ENCODE peak calls at places on chromosomes 16 and 17, in five cellular contexts. K, W, Y, Q and D are unnamed samples.

GRCh38 chr17:4436846-4437245 is 3.1 kb downstream of the SPNS3 start:
- DNase-seq in Y (no peak), Q (no peak), W (no peak), K (no peak), D (no peak)

GRCh38 chr17:50808888-50809287 is 26.5 kb upstream of the WFIKKN2 start:
- DNase-seq in Q (no peak), Y (no peak), W (no peak), K (no peak), D (no peak)

GRCh38 chr17:72560303-72561247 is 439.8 kb downstream of the SOX9 start:
- DNase-seq in Q (peak), K (peak), W (peak), Y (peak), D (peak)

GRCh38 chr17:32971171-32971570 is 20.5 kb upstream of the SPACA3 start:
- DNase-seq in W (no peak), K (peak), Q (no peak), Y (no peak), D (no peak)

GRCh38 chr16:64406661-64407267 is 715.1 kb downstream of the CDH11 start:
- DNase-seq in Q (no peak), Y (no peak), W (no peak), K (peak), D (peak)

GRCh38 chr16:9567674-9568073 is 476.2 kb downstream of the HAPSTR1 start:
- DNase-seq in Q (no peak), W (no peak), Y (no peak), K (no peak), D (no peak)

GRCh38 chr16:67767953-67768352 is 38.4 kb downstream of the RANBP10 start:
- DNase-seq in Y (no peak), K (peak), Q (no peak), W (peak), D (no peak)

GRCh38 chr16:9542165-9542755 is 450.8 kb downstream of the HAPSTR1 start:
- DNase-seq in Y (no peak), Q (no peak), K (no peak), W (no peak), D (no peak)

GRCh38 chr16:83233153-83233552 is 574.6 kb upstream of the HSBP1 start:
- DNase-seq in K (peak), Y (no peak), W (peak), Q (no peak), D (no peak)

GRCh38 chr17:1590031-1590746 is 27.6 kb upstream of the PITPNA start:
- DNase-seq in W (peak), Q (peak), Y (no peak), K (peak), D (peak)

GRCh38 chr16:490768-491167 is 36.7 kb upstream of the CAPN15 start:
- DNase-seq in Q (no peak), Y (no peak), K (no peak), W (no peak), D (no peak)

GRCh38 chr16:11586856-11587642 is at the start of gene LITAF:
- DNase-seq in Q (peak), K (peak), Y (peak), W (peak), D (peak)

GRCh38 chr17:28112199-28112995 is 69.9 kb downstream of the NLK start:
- DNase-seq in K (peak), Y (no peak), Q (no peak), W (peak), D (peak)

GRCh38 chr16:3980311-3981111 is 100.0 kb upstream of the CREBBP start:
- DNase-seq in Q (peak), Y (no peak), K (peak), W (peak), D (no peak)

GRCh38 chr17:81740395-81740961 is 28.4 kb downstream of the SLC25A10 start:
- DNase-seq in W (no peak), Y (no peak), Q (no peak), K (no peak), D (no peak)

GRCh38 chr16:31083081-31083480 is 5.7 kb downstream of the PRSS53 start:
- DNase-seq in K (no peak), Q (peak), Y (no peak), W (no peak), D (no peak)

GRCh38 chr16:3013491-3013951 is 798 bp downstream of the CLDN9 start:
- DNase-seq in Y (no peak), K (no peak), Q (peak), W (no peak), D (no peak)

GRCh38 chr17:59154335-59154720 is 658 bp downstream of the SKA2 start:
- DNase-seq in Y (peak), K (peak), Q (peak), W (peak), D (peak)

GRCh38 chr17:35286120-35286781 is 43.4 kb downstream of the SLFN5 start:
- DNase-seq in K (no peak), Y (no peak), W (peak), Q (no peak), D (peak)

GRCh38 chr17:80414508-80414802 is 512 bp upstream of the ENDOV start:
- DNase-seq in Y (no peak), K (no peak), Q (no peak), W (no peak), D (no peak)

GRCh38 chr16:27945233-27945975 is 118.1 kb downstream of the GSG1L start:
- DNase-seq in Y (no peak), K (no peak), Q (peak), W (no peak), D (no peak)

GRCh38 chr16:87317766-87318121 is 552 bp upstream of the C16orf95 start:
- DNase-seq in Y (peak), W (peak), Q (peak), K (peak), D (peak)

GRCh38 chr17:63023049-63023448 is 57.0 kb downstream of the TANC2 start:
- DNase-seq in K (no peak), Q (no peak), Y (no peak), W (no peak), D (no peak)

GRCh38 chr16:25941800-25942558 is 250.2 kb downstream of the HS3ST4 start:
- DNase-seq in Q (no peak), Y (no peak), K (peak), W (no peak), D (no peak)

GRCh38 chr16:851871-852270 is 51.3 kb upstream of the GNG13 start:
- DNase-seq in K (no peak), Y (no peak), Q (no peak), W (no peak), D (no peak)

GRCh38 chr17:50715471-50715870 is 3.9 kb upstream of the LUC7L3 start:
- DNase-seq in K (no peak), Y (no peak), W (no peak), Q (no peak), D (no peak)

GRCh38 chr16:67883872-67884261 is 818 bp upstream of the NRN1L start:
- DNase-seq in K (no peak), Y (peak), W (peak), Q (peak), D (peak)

GRCh38 chr17:31480067-31480466 is 88.6 kb downstream of the RAB11FIP4 start:
- DNase-seq in W (no peak), Q (no peak), Y (no peak), K (no peak), D (no peak)

GRCh38 chr17:19756551-19756950 is 8.5 kb upstream of the ALDH3A1 start:
- DNase-seq in K (no peak), Y (no peak), W (no peak), Q (peak), D (no peak)

GRCh38 chr16:79843631-79844043 is 243.1 kb upstream of the MAF start:
- DNase-seq in K (no peak), Q (no peak), W (no peak), Y (no peak), D (no peak)

GRCh38 chr16:2751577-2752034 is 832 bp upstream of the SRRM2 start:
- DNase-seq in Y (peak), W (no peak), K (no peak), Q (peak), D (peak)

GRCh38 chr16:86632206-86632605 is 53.9 kb downstream of the FOXL1 start:
- DNase-seq in W (no peak), K (no peak), Y (no peak), Q (no peak), D (no peak)

GRCh38 chr17:57918017-57918895 is 37.0 kb downstream of the CUEDC1 start:
- DNase-seq in Y (no peak), K (peak), W (peak), Q (no peak), D (peak)

GRCh38 chr17:10171581-10171981 is 26.8 kb downstream of the GAS7 start:
- DNase-seq in Y (no peak), K (peak), Q (no peak), W (peak), D (peak)

GRCh38 chr16:27591837-27592236 is 41.9 kb downstream of the KATNIP start:
- DNase-seq in Y (no peak), K (no peak), W (no peak), Q (no peak), D (no peak)

GRCh38 chr16:3881499-3881995 is 1.0 kb upstream of the CREBBP start:
- DNase-seq in Q (no peak), K (no peak), W (no peak), Y (no peak), D (peak)

GRCh38 chr17:50833396-50834125 is 1.8 kb upstream of the WFIKKN2 start:
- DNase-seq in Q (peak), K (no peak), W (no peak), Y (peak), D (no peak)

GRCh38 chr17:36640836-36641235 is 39.5 kb downstream of the MRM1 start:
- DNase-seq in K (no peak), Q (peak), W (no peak), Y (no peak), D (peak)
- H3K4me3 ChIP-seq in K (no peak), Q (no peak), W (no peak), Y (no peak), D (no peak)

GRCh38 chr17:78486228-78486802 is 90.9 kb downstream of the DNAH17 start:
- DNase-seq in Y (no peak), K (no peak), W (no peak), Q (no peak), D (no peak)
- H3K4me3 ChIP-seq in Y (no peak), K (no peak), W (no peak), Q (no peak), D (no peak)

DNA sequence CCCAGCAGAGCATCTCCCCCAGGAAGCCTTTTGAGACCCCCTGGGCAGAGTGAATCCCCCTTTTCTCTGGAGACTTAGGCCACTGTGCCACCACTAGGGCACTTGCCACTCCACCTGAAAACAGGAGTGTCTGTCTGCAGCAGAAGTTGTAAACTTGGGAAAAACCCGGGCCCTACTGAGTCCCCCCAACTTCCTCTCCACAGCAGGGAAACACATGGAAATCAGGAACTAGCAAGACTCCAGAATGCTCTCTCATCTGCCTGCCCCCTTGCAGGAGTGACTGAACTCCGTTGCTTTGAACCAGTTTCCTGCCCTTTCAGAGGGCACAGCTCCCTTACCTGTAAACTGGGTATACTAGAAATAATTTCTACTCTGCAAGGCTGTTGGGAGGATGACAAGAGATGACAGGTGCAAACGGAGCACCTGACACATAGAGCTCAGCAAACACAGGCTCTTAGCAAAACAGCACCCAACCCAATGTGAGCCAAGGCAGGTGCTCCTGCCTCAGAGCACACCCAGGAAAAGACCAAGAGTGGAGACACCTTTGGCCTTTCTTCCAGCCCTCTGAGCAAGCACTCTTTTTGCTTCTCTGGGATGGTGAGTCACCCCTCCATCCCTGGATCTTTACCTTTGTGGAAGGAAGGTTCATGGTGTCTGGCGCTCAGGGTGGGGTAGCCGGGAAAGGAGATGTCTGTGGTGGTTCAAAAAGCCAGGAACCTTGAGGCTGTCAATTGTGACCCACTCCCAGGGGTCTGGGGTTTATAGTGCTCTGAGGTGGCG is at the start of gene HCRT:
- DNase-seq in Y (no peak), K (no peak), W (no peak), Q (no peak), D (no peak)
- H3K4me3 ChIP-seq in Y (no peak), K (no peak), W (peak), Q (no peak), D (no peak)

DNA sequence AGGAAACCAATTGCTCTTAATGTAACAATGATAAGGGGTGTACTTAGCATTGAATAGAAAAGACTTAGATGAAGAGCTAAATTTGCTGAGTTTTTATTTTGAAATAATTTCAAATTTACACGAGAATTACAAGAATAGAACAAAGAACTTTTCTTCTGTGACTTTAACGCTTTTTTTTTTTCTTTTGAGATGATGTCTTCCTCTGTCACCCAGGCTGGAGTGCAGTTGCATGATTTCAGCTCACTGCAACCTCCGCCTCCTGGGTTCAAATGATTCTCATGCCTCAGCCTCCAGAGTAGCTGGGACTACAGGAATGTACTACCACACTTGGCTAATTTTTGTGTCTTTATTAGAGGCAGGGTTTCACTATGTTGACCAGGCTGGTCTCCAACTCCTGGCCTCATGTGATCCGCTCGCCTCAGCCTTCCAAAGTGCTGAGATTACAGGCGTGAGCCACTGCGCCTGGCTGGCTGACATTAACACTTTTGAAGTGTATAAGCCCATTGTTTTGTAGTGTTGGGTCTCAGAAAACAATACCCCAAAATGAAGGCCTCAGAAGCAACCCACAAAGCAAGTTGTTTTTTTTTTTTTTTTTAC is 2.1 kb downstream of the TEN1 start:
- DNase-seq in Q (no peak), K (no peak), Y (no peak), W (no peak), D (no peak)
- H3K4me3 ChIP-seq in Q (no peak), K (no peak), Y (no peak), W (no peak), D (no peak)

GRCh38 chr17:64732336-64733006 is 70.4 kb upstream of the SMURF2 start:
- DNase-seq in Q (no peak), K (peak), Y (no peak), W (peak), D (no peak)
- H3K4me3 ChIP-seq in Q (no peak), K (no peak), Y (no peak), W (no peak), D (no peak)

DNA sequence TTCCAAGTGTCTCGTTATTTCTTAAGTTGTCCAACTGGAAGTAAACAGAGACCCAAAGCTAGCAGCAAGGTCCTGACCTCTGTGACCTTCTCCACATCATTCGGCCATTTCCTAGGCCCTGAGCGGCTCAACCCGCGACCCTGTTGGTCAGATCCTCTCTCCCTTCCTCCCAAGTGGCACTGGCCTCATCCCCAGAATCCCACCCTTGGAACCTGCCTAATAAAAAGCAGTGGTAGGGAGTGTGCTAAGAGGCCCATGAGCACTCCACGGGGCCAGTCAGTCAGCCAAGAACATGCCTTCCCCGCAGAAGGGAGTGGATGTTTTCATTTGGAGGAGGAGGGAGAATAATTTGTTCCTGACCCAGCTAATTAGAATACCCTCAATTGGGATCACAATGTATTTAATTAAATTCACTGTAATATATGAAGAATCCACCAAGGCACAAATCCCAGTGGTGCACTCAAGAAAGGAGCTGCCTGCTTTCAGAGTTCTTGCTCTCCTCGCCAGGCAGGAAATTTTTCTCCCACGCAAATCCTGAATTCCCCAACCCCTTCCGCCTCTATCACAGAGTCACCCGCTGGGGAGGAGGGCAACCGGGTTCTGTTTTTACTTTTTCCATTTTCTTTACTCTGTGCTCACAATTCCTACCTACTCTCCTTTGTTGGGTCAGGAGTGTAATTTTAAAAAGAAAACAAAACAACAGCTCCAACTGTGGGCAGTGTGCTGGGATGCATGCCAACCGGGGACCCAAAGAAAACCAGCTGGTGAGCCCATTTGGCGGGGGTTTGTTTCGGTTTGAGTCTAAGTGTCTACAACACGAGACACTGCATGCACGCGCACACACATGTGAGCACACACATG is 153.4 kb downstream of the ZFHX3 start:
- DNase-seq in Q (no peak), Y (no peak), W (peak), K (no peak), D (no peak)
- H3K4me3 ChIP-seq in Q (no peak), Y (no peak), W (no peak), K (no peak), D (no peak)

GRCh38 chr16:85334718-85335583 is 222.7 kb upstream of the CIBAR2 start:
- DNase-seq in Q (peak), K (peak), W (no peak), Y (peak), D (peak)

GRCh38 chr16:85332175-85332574 is 219.9 kb upstream of the CIBAR2 start:
- DNase-seq in Y (no peak), Q (peak), W (no peak), K (no peak), D (peak)

GRCh38 chr16:85333337-85333736 is 221.1 kb upstream of the CIBAR2 start:
- DNase-seq in Q (no peak), W (no peak), Y (no peak), K (no peak), D (no peak)

GRCh38 chr16:85335584-85336492 is 223.6 kb upstream of the CIBAR2 start:
- DNase-seq in Q (no peak), K (peak), W (peak), Y (no peak), D (no peak)

DNA sequence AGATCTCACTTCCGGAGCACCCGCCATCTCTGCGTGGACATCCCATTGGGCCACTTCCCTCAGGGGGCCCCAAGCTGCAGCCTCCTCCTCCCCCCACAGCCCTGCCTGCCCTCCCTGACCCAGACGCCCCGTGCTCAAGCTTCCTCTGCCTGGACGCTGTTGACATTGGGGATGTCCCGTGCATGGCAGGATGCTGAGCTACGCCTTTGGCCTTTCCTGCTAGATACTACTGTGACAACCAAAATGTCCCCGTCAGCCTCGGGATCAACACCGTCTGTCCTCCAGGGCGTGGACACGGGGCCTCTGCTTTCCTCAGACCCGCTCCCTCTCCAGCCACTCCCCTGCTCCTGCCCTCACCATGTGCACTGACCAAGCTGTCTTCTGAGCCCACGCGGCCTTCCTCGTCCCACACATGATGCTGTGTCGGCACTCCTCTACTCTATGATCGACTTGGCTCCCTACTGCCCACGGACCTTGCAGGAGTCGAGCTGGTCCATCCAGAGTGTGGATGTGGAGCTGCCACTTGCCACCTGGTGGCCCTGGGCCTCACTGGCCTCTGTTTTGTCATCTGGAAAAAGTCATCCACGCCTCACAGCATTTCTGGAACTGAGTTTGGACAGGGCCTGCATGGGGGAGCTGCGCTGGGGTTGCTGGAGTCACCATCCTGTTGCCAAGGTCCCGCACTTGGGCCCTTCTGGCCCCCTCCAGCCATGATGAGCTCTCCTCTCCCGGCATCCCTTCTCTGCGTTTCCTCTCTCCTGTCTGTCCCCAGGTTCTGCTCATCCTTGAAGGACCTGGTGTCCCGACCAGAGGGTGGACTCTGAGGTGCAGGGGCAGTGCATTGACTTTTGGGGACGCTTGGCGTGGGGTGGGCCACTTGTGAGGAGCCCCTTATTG is 221.7 kb upstream of the CIBAR2 start:
- DNase-seq in Q (no peak), K (no peak), W (no peak), Y (no peak), D (no peak)
- H3K4me3 ChIP-seq in Q (no peak), K (no peak), W (no peak), Y (no peak), D (no peak)